ENCODE peak calls at places on chromosomes 12 and 14, in nine cellular contexts. U is hippocampal formation; M is uterus; B is NCI-H2107; N is stimulated activated CD4-positive, alpha-beta T cell treated with anti-CD3 and anti-CD28 coated beads, TNF-alpha, amount 100 ng/mL, for 24 hours; D is GM03348; L is RPMI7951; G is breast epithelium; Z is NCI-H774. V is an unnamed sample.

GRCh38 chr12:4275869-4276253 is 2.3 kb downstream of the CCND2 start:
- DNase-seq in U (no peak), M (peak), B (no peak), N (no peak), D (no peak), L (no peak), G (no peak), Z (no peak), V (no peak)

GRCh38 chr12:94815958-94816357 is 165.6 kb upstream of the TMCC3 start:
- DNase-seq in U (no peak), M (no peak), B (peak), N (no peak), D (no peak), L (no peak), G (no peak), Z (no peak), V (no peak)

GRCh38 chr14:90276627-90277367 is 20.4 kb downstream of the PSMC1 start:
- DNase-seq in U (no peak), M (no peak), B (no peak), N (no peak), D (no peak), L (no peak), G (no peak), Z (no peak), V (no peak)

GRCh38 chr12:10191865-10192264 is 13.0 kb downstream of the TMEM52B start:
- DNase-seq in U (no peak), M (no peak), B (no peak), N (no peak), D (peak), L (peak), G (peak), Z (no peak), V (peak)

GRCh38 chr12:95601626-95602025 is 50.4 kb upstream of the USP44 start:
- DNase-seq in U (no peak), M (no peak), B (no peak), N (no peak), D (peak), L (peak), G (no peak), Z (no peak), V (peak)

GRCh38 chr14:76181546-76181945 is 29.8 kb downstream of the GPATCH2L start:
- DNase-seq in U (no peak), M (no peak), B (no peak), N (no peak), D (peak), L (no peak), G (no peak), Z (no peak), V (peak)

GRCh38 chr12:89051065-89051677 is 301.1 kb downstream of the DUSP6 start:
- DNase-seq in U (no peak), M (no peak), B (peak), N (no peak), D (peak), L (peak), G (no peak), Z (peak), V (peak)

GRCh38 chr12:116352315-116352835 is 74.9 kb upstream of the MED13L start:
- DNase-seq in U (no peak), M (no peak), B (no peak), N (no peak), D (no peak), L (no peak), G (no peak), Z (no peak), V (no peak)

V was measured in kidney tubule cell.